ENCODE peak calls at places on chromosomes 3 and 15, in eight cellular contexts. One of them, this sample, is unnamed.

GRCh38 chr15:45812200-45812599 is 177.4 kb downstream of the SQOR start:
- DNase-seq in fibroblast of the aortic adventitia: no peak
- DNase-seq in kidney: no peak
- DNase-seq in tibial artery: no peak
- DNase-seq in HL-60: no peak
- DNase-seq in AG04450: no peak
- DNase-seq in gastrocnemius medialis: no peak
- DNase-seq in upper lobe of right lung: no peak
- DNase-seq in this sample: no peak

GRCh38 chr15:45429974-45430792 is 51.8 kb upstream of the GATM start:
- DNase-seq in fibroblast of the aortic adventitia: peak; percentile 51
- DNase-seq in kidney: peak; percentile 87
- DNase-seq in tibial artery: no peak
- DNase-seq in HL-60: peak; percentile 38
- DNase-seq in AG04450: peak; percentile 10
- DNase-seq in gastrocnemius medialis: no peak
- DNase-seq in upper lobe of right lung: peak; percentile 91
- DNase-seq in this sample: no peak

GRCh38 chr3:23882487-23882918 is 34.3 kb downstream of the NKIRAS1 start:
- DNase-seq in fibroblast of the aortic adventitia: no peak
- DNase-seq in kidney: no peak
- DNase-seq in tibial artery: no peak
- DNase-seq in HL-60: no peak
- DNase-seq in AG04450: no peak
- DNase-seq in gastrocnemius medialis: no peak
- DNase-seq in upper lobe of right lung: peak; percentile 62
- DNase-seq in this sample: no peak

GRCh38 chr15:80840173-80841130 is 61.3 kb downstream of the CEMIP start:
- DNase-seq in fibroblast of the aortic adventitia: no peak
- DNase-seq in kidney: no peak
- DNase-seq in tibial artery: no peak
- DNase-seq in HL-60: no peak
- DNase-seq in AG04450: no peak
- DNase-seq in gastrocnemius medialis: no peak
- DNase-seq in upper lobe of right lung: no peak
- DNase-seq in this sample: no peak

GRCh38 chr3:196740476-196741400 is 1.1 kb downstream of the PAK2 start:
- DNase-seq in fibroblast of the aortic adventitia: peak; percentile 62
- DNase-seq in kidney: no peak
- DNase-seq in tibial artery: no peak
- DNase-seq in HL-60: no peak
- DNase-seq in AG04450: no peak
- DNase-seq in gastrocnemius medialis: no peak
- DNase-seq in upper lobe of right lung: peak; percentile 61
- DNase-seq in this sample: no peak

GRCh38 chr3:186137051-186137685 is 28.3 kb upstream of the ETV5 start:
- DNase-seq in fibroblast of the aortic adventitia: no peak
- DNase-seq in kidney: no peak
- DNase-seq in tibial artery: no peak
- DNase-seq in HL-60: no peak
- DNase-seq in AG04450: no peak
- DNase-seq in gastrocnemius medialis: no peak
- DNase-seq in upper lobe of right lung: no peak
- DNase-seq in this sample: no peak

GRCh38 chr3:61601831-61602230 is 40.5 kb downstream of the PTPRG start:
- DNase-seq in fibroblast of the aortic adventitia: peak; percentile 18
- DNase-seq in kidney: no peak
- DNase-seq in tibial artery: no peak
- DNase-seq in HL-60: no peak
- DNase-seq in AG04450: no peak
- DNase-seq in gastrocnemius medialis: peak; percentile 56
- DNase-seq in upper lobe of right lung: no peak
- DNase-seq in this sample: no peak

GRCh38 chr3:60792287-60792852 is 458.9 kb downstream of the FHIT start:
- DNase-seq in fibroblast of the aortic adventitia: no peak
- DNase-seq in kidney: no peak
- DNase-seq in tibial artery: no peak
- DNase-seq in HL-60: no peak
- DNase-seq in AG04450: no peak
- DNase-seq in gastrocnemius medialis: no peak
- DNase-seq in upper lobe of right lung: no peak
- DNase-seq in this sample: no peak

GRCh38 chr3:29567505-29567904 is 286.6 kb downstream of the RBMS3 start:
- DNase-seq in fibroblast of the aortic adventitia: no peak
- DNase-seq in kidney: no peak
- DNase-seq in tibial artery: no peak
- DNase-seq in HL-60: no peak
- DNase-seq in AG04450: no peak
- DNase-seq in gastrocnemius medialis: no peak
- DNase-seq in upper lobe of right lung: no peak
- DNase-seq in this sample: no peak

GRCh38 chr3:183298708-183299153 is 45.7 kb downstream of the B3GNT5 start:
- DNase-seq in fibroblast of the aortic adventitia: peak; percentile 88
- DNase-seq in kidney: no peak
- DNase-seq in tibial artery: peak; percentile 72
- DNase-seq in HL-60: peak; percentile 78
- DNase-seq in AG04450: peak; percentile 81
- DNase-seq in gastrocnemius medialis: peak; percentile 95
- DNase-seq in upper lobe of right lung: peak; percentile 80
- DNase-seq in this sample: peak; percentile 62

GRCh38 chr3:170790591-170790990 is 79.4 kb downstream of the RPL22L1 start:
- DNase-seq in fibroblast of the aortic adventitia: no peak
- DNase-seq in kidney: no peak
- DNase-seq in tibial artery: no peak
- DNase-seq in HL-60: no peak
- DNase-seq in AG04450: no peak
- DNase-seq in gastrocnemius medialis: no peak
- DNase-seq in upper lobe of right lung: no peak
- DNase-seq in this sample: no peak

GRCh38 chr3:100047455-100048141 is 66.7 kb downstream of the FILIP1L start:
- DNase-seq in fibroblast of the aortic adventitia: peak; percentile 59
- DNase-seq in kidney: no peak
- DNase-seq in tibial artery: no peak
- DNase-seq in HL-60: no peak
- DNase-seq in AG04450: peak; percentile 87
- DNase-seq in gastrocnemius medialis: peak; percentile 35
- DNase-seq in upper lobe of right lung: no peak
- DNase-seq in this sample: peak; percentile 77

GRCh38 chr3:174125267-174125844 is 727.8 kb downstream of the NLGN1 start:
- DNase-seq in fibroblast of the aortic adventitia: peak; percentile 65
- DNase-seq in kidney: no peak
- DNase-seq in tibial artery: no peak
- DNase-seq in HL-60: peak; percentile 1
- DNase-seq in AG04450: peak; percentile 15
- DNase-seq in gastrocnemius medialis: no peak
- DNase-seq in upper lobe of right lung: no peak
- DNase-seq in this sample: peak; percentile 26

GRCh38 chr3:63588897-63589296 is 63.6 kb upstream of the SNTN start:
- DNase-seq in fibroblast of the aortic adventitia: no peak
- DNase-seq in kidney: no peak
- DNase-seq in tibial artery: no peak
- DNase-seq in HL-60: no peak
- DNase-seq in AG04450: no peak
- DNase-seq in gastrocnemius medialis: no peak
- DNase-seq in upper lobe of right lung: no peak
- DNase-seq in this sample: no peak

GRCh38 chr3:58353722-58354553 is 21.2 kb downstream of the PXK start:
- DNase-seq in fibroblast of the aortic adventitia: peak; percentile 54
- DNase-seq in kidney: no peak
- DNase-seq in tibial artery: no peak
- DNase-seq in HL-60: peak; percentile 93
- DNase-seq in AG04450: no peak
- DNase-seq in gastrocnemius medialis: no peak
- DNase-seq in upper lobe of right lung: no peak
- DNase-seq in this sample: no peak

GRCh38 chr15:28888302-28888894 is 2.6 kb downstream of the APBA2 start:
- DNase-seq in fibroblast of the aortic adventitia: no peak
- DNase-seq in kidney: no peak
- DNase-seq in tibial artery: no peak
- DNase-seq in HL-60: no peak
- DNase-seq in AG04450: no peak
- DNase-seq in gastrocnemius medialis: no peak
- DNase-seq in upper lobe of right lung: no peak
- DNase-seq in this sample: no peak

DNA sequence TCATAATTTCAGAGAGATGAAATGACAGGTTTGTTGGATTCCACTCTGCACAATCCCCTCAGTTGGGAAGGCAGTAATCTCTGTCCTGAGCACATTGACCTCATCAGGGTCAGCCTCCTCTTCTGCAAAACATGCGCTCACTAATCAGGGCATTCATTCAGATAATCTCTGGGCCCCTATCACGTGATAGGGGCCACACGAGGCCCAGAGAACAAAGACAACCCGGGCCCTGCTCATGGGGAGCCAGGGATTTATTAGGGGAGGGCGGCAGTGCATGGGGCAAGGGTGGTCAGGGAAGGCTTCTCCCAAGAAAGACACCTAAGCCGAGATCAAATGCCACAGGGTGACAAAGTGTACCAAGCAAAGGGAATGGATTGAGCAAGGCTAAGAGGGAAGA is 1.1 kb downstream of the TCTA start:
- DNase-seq in fibroblast of the aortic adventitia: no peak
- DNase-seq in kidney: no peak
- DNase-seq in tibial artery: no peak
- DNase-seq in HL-60: no peak
- DNase-seq in AG04450: no peak
- DNase-seq in gastrocnemius medialis: no peak
- DNase-seq in upper lobe of right lung: no peak
- DNase-seq in this sample: no peak
- H3K4me3 ChIP-seq in fibroblast of the aortic adventitia: peak overlapping the region; percentile 95
- H3K4me3 ChIP-seq in kidney: peak overlapping the region; percentile 99
- H3K4me3 ChIP-seq in tibial artery: peak overlapping the region; percentile 90
- H3K4me3 ChIP-seq in HL-60: peak overlapping the region; percentile 84
- H3K4me3 ChIP-seq in AG04450: peak overlapping the region; percentile 97
- H3K4me3 ChIP-seq in gastrocnemius medialis: peak overlapping the region; percentile 85
- H3K4me3 ChIP-seq in upper lobe of right lung: peak overlapping the region; percentile 88
- H3K4me3 ChIP-seq in this sample: peak overlapping the region; percentile 88

DNA sequence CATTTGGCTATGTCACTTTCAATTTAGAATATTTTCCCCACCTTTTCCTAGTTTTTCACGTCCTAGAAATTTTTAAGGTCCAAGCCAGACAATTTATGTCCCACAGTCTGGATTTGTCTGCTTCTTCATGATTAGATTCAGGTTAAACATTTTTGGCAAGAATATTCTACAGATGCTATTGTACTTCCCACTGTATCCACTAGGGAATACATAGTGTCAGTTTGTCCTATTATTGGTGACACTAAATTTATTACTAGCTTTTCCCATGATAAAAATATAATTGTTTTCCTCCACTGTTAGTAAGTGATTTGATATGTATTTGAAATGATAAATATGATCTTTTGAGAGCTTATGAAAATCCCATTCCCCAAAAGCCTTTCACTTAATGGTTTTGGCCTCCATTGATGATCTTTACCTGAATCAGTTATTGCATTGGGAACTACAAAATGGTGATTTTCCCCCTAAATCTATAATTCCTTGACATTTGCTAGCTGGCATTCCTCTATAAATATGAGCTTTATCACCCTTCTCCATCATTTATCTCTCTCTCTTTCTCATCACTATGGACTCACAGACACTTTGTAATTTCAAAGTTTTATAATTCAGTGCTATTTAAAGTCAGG is 8.3 kb downstream of the ARL14 start:
- DNase-seq in fibroblast of the aortic adventitia: no peak
- DNase-seq in kidney: no peak
- DNase-seq in tibial artery: no peak
- DNase-seq in HL-60: no peak
- DNase-seq in AG04450: no peak
- DNase-seq in gastrocnemius medialis: no peak
- DNase-seq in upper lobe of right lung: no peak
- DNase-seq in this sample: no peak
- TF ChIP-seq CTCF in fibroblast of the aortic adventitia: peak; percentile 46
- TF ChIP-seq CTCF in kidney: no peak
- TF ChIP-seq CTCF in tibial artery: no peak
- TF ChIP-seq CTCF in HL-60: no peak
- TF ChIP-seq CTCF in AG04450: peak; percentile 57
- TF ChIP-seq CTCF in gastrocnemius medialis: no peak
- TF ChIP-seq CTCF in upper lobe of right lung: no peak
- TF ChIP-seq CTCF in this sample: peak; percentile 8

GRCh38 chr15:67132276-67132675 is 66.9 kb downstream of the SMAD3 start:
- DNase-seq in fibroblast of the aortic adventitia: no peak
- DNase-seq in kidney: no peak
- DNase-seq in tibial artery: peak; percentile 20
- DNase-seq in HL-60: no peak
- DNase-seq in AG04450: no peak
- DNase-seq in gastrocnemius medialis: no peak
- DNase-seq in upper lobe of right lung: no peak
- DNase-seq in this sample: no peak

GRCh38 chr15:67133738-67134576 is 68.6 kb downstream of the SMAD3 start:
- DNase-seq in fibroblast of the aortic adventitia: peak; percentile 64
- DNase-seq in kidney: peak; percentile 76
- DNase-seq in tibial artery: peak; percentile 61
- DNase-seq in HL-60: no peak
- DNase-seq in AG04450: no peak
- DNase-seq in gastrocnemius medialis: no peak
- DNase-seq in upper lobe of right lung: no peak
- DNase-seq in this sample: no peak

GRCh38 chr15:67134577-67135492 is 69.4 kb downstream of the SMAD3 start:
- DNase-seq in fibroblast of the aortic adventitia: no peak
- DNase-seq in kidney: no peak
- DNase-seq in tibial artery: peak; percentile 61
- DNase-seq in HL-60: no peak
- DNase-seq in AG04450: no peak
- DNase-seq in gastrocnemius medialis: no peak
- DNase-seq in upper lobe of right lung: no peak
- DNase-seq in this sample: no peak

GRCh38 chr15:67130673-67131601 is 65.5 kb downstream of the SMAD3 start:
- DNase-seq in fibroblast of the aortic adventitia: peak; percentile 84
- DNase-seq in kidney: no peak
- DNase-seq in tibial artery: peak; percentile 72
- DNase-seq in HL-60: no peak
- DNase-seq in AG04450: no peak
- DNase-seq in gastrocnemius medialis: peak; percentile 71
- DNase-seq in upper lobe of right lung: no peak
- DNase-seq in this sample: no peak

GRCh38 chr15:67133026-67133425 is 67.6 kb downstream of the SMAD3 start:
- DNase-seq in fibroblast of the aortic adventitia: no peak
- DNase-seq in kidney: no peak
- DNase-seq in tibial artery: peak; percentile 16
- DNase-seq in HL-60: no peak
- DNase-seq in AG04450: no peak
- DNase-seq in gastrocnemius medialis: no peak
- DNase-seq in upper lobe of right lung: no peak
- DNase-seq in this sample: no peak
- H3K4me3 ChIP-seq in fibroblast of the aortic adventitia: no peak overlapping the region
- H3K4me3 ChIP-seq in kidney: no peak overlapping the region
- H3K4me3 ChIP-seq in tibial artery: no peak overlapping the region
- H3K4me3 ChIP-seq in HL-60: no peak overlapping the region
- H3K4me3 ChIP-seq in AG04450: no peak overlapping the region
- H3K4me3 ChIP-seq in gastrocnemius medialis: no peak overlapping the region
- H3K4me3 ChIP-seq in upper lobe of right lung: no peak overlapping the region
- H3K4me3 ChIP-seq in this sample: no peak overlapping the region

DNA sequence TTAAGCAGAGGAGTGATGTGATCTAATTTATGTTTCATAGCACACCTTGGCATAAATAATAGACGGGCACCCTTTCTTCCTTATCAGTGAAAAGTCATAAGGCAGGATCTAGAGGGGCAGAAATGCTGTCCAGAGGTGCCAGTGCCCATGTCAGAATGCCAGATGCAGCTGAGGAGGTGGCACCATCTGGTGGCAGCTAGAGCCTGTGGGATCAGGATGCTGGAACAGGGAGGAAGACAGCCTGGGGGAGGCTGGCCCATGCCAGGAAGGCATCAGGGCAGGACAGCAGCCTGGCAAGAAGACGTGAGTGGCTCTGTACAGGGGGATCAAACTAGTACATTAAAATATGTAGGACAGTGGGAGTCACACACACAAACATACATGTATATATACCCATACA is 16.5 kb downstream of the MYH15 start:
- DNase-seq in fibroblast of the aortic adventitia: no peak
- DNase-seq in kidney: no peak
- DNase-seq in tibial artery: no peak
- DNase-seq in HL-60: no peak
- DNase-seq in AG04450: no peak
- DNase-seq in gastrocnemius medialis: no peak
- DNase-seq in upper lobe of right lung: no peak
- DNase-seq in this sample: no peak
- TF ChIP-seq CTCF in fibroblast of the aortic adventitia: peak; percentile 29
- TF ChIP-seq CTCF in kidney: no peak
- TF ChIP-seq CTCF in tibial artery: no peak
- TF ChIP-seq CTCF in HL-60: no peak
- TF ChIP-seq CTCF in AG04450: peak; percentile 18
- TF ChIP-seq CTCF in gastrocnemius medialis: no peak
- TF ChIP-seq CTCF in upper lobe of right lung: peak; percentile 16
- TF ChIP-seq CTCF in this sample: peak; percentile 24

This sample was measured in HFF-Myc.